ENCODE peak calls at places on chromosomes 13 and 19, in five cellular contexts. W is H1, K is PC-9, X is mammary epithelial cell, H is GM23338. F is an unnamed sample. For H3K79me2 and H3K27me3, the result is how much of the 10 kb centered on the place peaks cover.

GRCh38 chr13:112506046-112506445 is 81.9 kb downstream of the TUBGCP3 start:
- DNase-seq in K (no peak), H (no peak), X (peak), W (no peak), F (no peak)

GRCh38 chr13:29503041-29503837 is 92.2 kb downstream of the SLC7A1 start:
- DNase-seq in X (no peak), W (peak), H (peak), K (no peak), F (no peak)

GRCh38 chr19:46719629-46720515 is 3.0 kb upstream of the PRKD2 start:
- DNase-seq in X (no peak), W (no peak), H (no peak), K (no peak), F (no peak)

GRCh38 chr13:100209857-100210580 is 121.1 kb downstream of the PCCA start:
- DNase-seq in K (no peak), X (peak), W (no peak), H (no peak), F (no peak)

GRCh38 chr13:111335263-111335662 is 14.8 kb downstream of the TEX29 start:
- DNase-seq in X (no peak), H (no peak), W (no peak), K (no peak), F (no peak)

GRCh38 chr13:101204270-101205011 is 211.9 kb downstream of the NALCN start:
- DNase-seq in W (no peak), H (no peak), X (no peak), K (no peak), F (no peak)

GRCh38 chr19:30669329-30670010 is 297.3 kb downstream of the ZNF536 start:
- DNase-seq in H (peak), K (peak), W (no peak), X (peak), F (no peak)

GRCh38 chr13:48978942-48979601 is 3.4 kb downstream of the FNDC3A start:
- DNase-seq in K (no peak), H (peak), W (no peak), X (no peak), F (no peak)

GRCh38 chr13:80196756-80197155 is 144.2 kb downstream of the SPRY2 start:
- DNase-seq in K (no peak), H (no peak), X (no peak), W (no peak), F (no peak)

GRCh38 chr19:33254245-33254824 is 28.7 kb upstream of the SLC7A10 start:
- DNase-seq in H (no peak), X (no peak), W (no peak), K (no peak), F (no peak)

GRCh38 chr13:104773775-104774174 is 1707.6 kb upstream of the SLC10A2 start:
- DNase-seq in H (peak), X (peak), W (no peak), K (no peak), F (no peak)

GRCh38 chr19:52188822-52189744 is 769 bp upstream of the PPP2R1A start:
- DNase-seq in H (peak), W (peak), K (no peak), X (no peak), F (no peak)

GRCh38 chr19:39211731-39212376 is 7.8 kb upstream of the SYCN start:
- DNase-seq in X (no peak), W (no peak), K (no peak), H (no peak), F (no peak)

GRCh38 chr19:45100797-45101196 is 7.8 kb downstream of the PPP1R37 start:
- DNase-seq in K (no peak), W (no peak), H (no peak), X (no peak), F (no peak)

GRCh38 chr19:13330285-13330684 is 176.0 kb downstream of the CACNA1A start:
- DNase-seq in H (no peak), X (no peak), K (no peak), W (no peak), F (no peak)

GRCh38 chr13:26449063-26449848 is 108.2 kb upstream of the WASF3 start:
- DNase-seq in W (no peak), K (no peak), X (peak), H (no peak), F (no peak)

GRCh38 chr19:5691205-5691929 is 1.3 kb downstream of the RPL36 start:
- DNase-seq in K (peak), W (no peak), H (peak), X (peak), F (no peak)

GRCh38 chr19:5693195-5694166 is 3.4 kb downstream of the RPL36 start:
- DNase-seq in X (peak), K (no peak), H (no peak), W (no peak), F (no peak)

GRCh38 chr19:5694167-5694951 is 4.3 kb downstream of the RPL36 start:
- DNase-seq in X (no peak), W (no peak), K (no peak), H (no peak), F (no peak)

GRCh38 chr19:5691930-5692784 is 2.1 kb downstream of the RPL36 start:
- DNase-seq in K (no peak), W (no peak), H (peak), X (no peak), F (no peak)

GRCh38 chr19:5692785-5693194 is 2.7 kb downstream of the RPL36 start:
- DNase-seq in H (no peak), W (no peak), K (no peak), X (no peak), F (no peak)
- H3K79me2 ChIP-seq in H (under half), W (under half), K (under half), X (half or more), F (half or more)

DNA sequence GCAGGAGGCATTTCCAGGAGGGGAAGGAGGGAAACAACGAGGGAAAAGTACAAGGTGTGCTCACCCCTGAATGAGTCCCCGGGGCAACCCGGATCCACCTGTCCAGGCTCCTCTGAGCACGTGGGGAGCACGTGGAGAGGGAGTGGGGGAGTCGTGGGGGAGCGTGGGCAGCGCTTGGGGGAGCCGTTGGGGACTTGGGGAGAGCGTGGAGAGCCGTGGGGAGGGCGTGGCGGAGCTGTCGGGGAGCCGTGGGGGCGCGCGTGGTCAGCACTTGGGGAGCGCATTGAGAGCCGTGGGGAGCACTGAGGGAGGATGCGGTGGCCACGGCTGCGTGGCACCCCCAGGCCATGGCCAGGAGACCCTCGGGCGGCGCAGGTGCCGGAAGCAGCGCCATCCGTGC is 52.8 kb downstream of the IRS2 start:
- DNase-seq in X (no peak), K (no peak), H (no peak), W (no peak), F (no peak)
- TF ChIP-seq CTCF in X (no peak), K (no peak), H (no peak), W (no peak), F (no peak)

GRCh38 chr19:50317115-50317514 is 12.1 kb downstream of the KCNC3 start:
- DNase-seq in X (no peak), H (no peak), W (no peak), K (no peak), F (no peak)

GRCh38 chr19:50312967-50313811 is 16.0 kb downstream of the KCNC3 start:
- DNase-seq in X (no peak), W (no peak), H (peak), K (no peak), F (no peak)

GRCh38 chr19:50313812-50314536 is 15.2 kb downstream of the KCNC3 start:
- DNase-seq in K (no peak), W (no peak), X (no peak), H (peak), F (no peak)

GRCh38 chr19:50315773-50316448 is 13.3 kb downstream of the KCNC3 start:
- DNase-seq in K (no peak), W (no peak), H (peak), X (no peak), F (no peak)

DNA sequence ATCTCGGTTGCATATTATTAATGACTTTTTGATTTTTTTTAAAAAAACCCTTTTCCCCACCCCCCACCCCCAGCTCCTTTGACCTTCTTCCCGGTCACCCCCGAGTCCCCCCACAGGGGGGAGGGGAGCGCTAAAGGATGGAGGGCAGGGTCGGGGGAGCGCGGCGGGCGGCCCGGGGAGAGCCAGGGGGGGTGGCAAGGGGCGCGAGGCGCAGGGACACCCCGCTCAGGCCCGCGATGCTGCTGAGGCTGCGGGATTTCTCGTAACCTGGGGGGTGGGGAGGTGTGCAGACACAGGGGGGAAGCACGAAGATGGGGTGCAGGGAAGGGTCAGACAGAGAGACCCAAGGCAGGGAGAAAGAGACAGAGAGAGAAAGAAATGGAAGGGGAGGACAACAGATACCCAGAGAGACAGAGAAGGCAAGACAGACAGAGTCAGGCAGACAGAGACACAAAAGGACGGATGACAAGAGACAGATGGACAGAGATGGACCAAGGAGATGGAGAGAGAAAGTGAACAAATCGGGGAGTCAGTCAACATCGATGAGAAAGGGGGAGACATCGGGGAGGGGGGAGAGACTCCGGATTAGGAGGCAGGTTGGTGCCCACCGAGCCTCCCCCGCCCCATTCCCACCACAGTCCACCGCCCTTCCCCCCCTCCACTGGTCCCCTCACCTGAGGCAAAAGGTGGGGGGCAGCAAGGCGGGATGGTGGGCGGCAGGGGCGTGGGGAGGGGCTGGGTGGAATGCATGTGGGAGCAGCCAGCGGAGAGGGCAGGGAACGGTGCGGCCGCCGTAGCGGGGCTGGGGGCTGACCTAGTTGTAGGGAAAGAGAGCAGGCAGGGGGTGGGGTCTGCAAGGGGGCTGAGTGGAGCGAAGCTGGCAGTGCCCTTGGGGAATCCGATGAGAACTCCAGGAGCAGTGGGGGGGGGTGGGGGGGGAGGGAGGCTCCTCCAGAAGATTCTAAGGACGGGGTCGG is 14.2 kb downstream of the KCNC3 start:
- DNase-seq in X (no peak), H (peak), K (no peak), W (no peak), F (no peak)
- H3K27me3 ChIP-seq in X (under half), H (under half), K (under half), W (under half), F (under half)

GRCh38 chr19:23345838-23346237 is 49.4 kb downstream of the ZNF91 start:
- DNase-seq in W (peak), K (no peak), X (no peak), H (peak), F (no peak)
- H3K79me2 ChIP-seq in W (under half), K (under half), X (half or more), H (half or more), F (half or more)

GRCh38 chr13:40756042-40756441 is 14.9 kb downstream of the MRPS31 start:
- DNase-seq in H (no peak), W (no peak), K (no peak), X (no peak), F (no peak)
- TF ChIP-seq CTCF in H (no peak), W (no peak), K (no peak), X (no peak), F (no peak)

GRCh38 chr19:48094129-48094842 is 16.3 kb downstream of the PLA2G4C start:
- DNase-seq in H (no peak), W (no peak), K (no peak), X (no peak), F (no peak)
- H3K27me3 ChIP-seq in H (under half), W (under half), K (under half), X (under half), F (under half)

DNA sequence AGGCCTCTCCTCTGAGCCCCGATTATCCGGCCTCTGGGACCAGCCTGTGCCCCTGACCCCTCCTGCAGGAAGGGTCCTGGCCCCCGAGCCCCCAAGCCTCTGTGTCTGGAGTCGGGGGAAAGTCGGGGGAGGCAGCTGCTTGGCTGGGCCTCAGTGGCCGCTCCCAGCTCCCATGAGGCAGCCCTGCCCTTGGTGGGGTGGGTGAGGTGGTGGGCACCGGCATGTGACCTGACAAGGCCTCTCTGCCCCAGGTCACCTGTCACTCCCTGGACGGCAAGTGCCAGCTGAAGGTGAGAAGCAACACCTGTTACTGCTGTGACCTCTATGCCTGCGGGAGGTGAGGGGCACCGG is 41.5 kb downstream of the TMEM255B start:
- DNase-seq in W (no peak), H (no peak), K (no peak), X (no peak), F (no peak)
- H3K79me2 ChIP-seq in W (under half), H (under half), K (under half), X (under half), F (under half)

GRCh38 chr13:74243637-74244526 is 109.7 kb upstream of the KLF12 start:
- DNase-seq in H (no peak), K (no peak), X (peak), W (no peak), F (no peak)
- TF ChIP-seq CTCF in H (no peak), K (no peak), X (no peak), W (no peak), F (no peak)

DNA sequence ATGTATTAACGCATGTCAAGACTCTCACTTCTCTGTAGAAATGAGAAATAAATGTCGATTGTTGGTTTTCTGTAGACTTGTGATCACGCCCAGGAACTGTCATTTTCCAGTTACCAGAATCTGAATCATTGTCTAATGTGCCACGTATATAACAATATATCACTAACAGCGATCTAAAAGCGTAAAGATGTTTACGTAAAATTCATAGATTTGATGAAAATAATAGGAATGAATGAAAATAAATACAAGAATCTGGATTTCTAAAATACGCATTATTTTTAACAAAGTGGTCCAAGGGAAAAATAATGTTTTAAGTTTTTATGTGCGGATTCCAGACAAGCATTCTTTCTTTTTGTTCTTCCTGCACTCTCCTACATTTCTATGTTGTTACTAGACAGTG is 13.9 kb downstream of the CDX2 start:
- DNase-seq in H (no peak), X (no peak), K (no peak), W (no peak), F (no peak)
- H3K27me3 ChIP-seq in H (half or more), X (under half), K (under half), W (half or more), F (under half)

DNA sequence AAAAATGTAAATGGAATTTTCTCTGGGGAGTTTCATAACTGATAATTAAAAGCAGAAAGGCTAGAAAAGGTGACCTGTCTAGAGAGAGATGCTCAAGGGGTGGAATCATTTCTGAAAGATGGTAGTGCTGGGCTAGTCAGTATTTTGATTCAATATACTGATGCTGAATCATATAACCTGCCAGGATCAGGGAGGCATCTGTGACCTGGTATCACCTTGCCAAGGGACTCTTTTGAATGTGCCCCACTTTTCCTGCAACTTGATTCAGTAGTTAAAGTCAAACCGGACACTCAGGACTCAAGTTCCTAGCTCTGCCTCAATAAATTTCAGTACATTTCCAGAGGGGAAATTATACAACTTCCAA is 15.8 kb downstream of the LCP1 start:
- DNase-seq in W (no peak), H (no peak), K (no peak), X (no peak), F (no peak)
- H3K79me2 ChIP-seq in W (under half), H (under half), K (half or more), X (under half), F (under half)

F was measured in keratinocyte.